ENCODE peak calls at places on chromosomes 11 and 22, in six cellular contexts. W is mesendoderm, C is HEK293T, Z is colonic mucosa, K is AG10803, P is transverse colon. N is an unnamed sample.

GRCh38 chr11:44595964-44596381 is 30.5 kb downstream of the CD82 start:
- DNase-seq in Z (no peak), W (no peak), P (no peak), C (no peak), K (peak), N (peak)

GRCh38 chr11:61049854-61050253 is 52.4 kb upstream of the CD5 start:
- DNase-seq in W (no peak), K (no peak), Z (no peak), P (no peak), C (no peak), N (no peak)

GRCh38 chr11:67178421-67178820 is 59.4 kb downstream of the KDM2A start:
- DNase-seq in K (no peak), W (no peak), P (no peak), Z (no peak), C (no peak), N (no peak)

GRCh38 chr22:32043391-32043790 is 330 bp downstream of the SLC5A1 start:
- DNase-seq in K (no peak), Z (peak), P (no peak), W (no peak), C (no peak), N (no peak)

GRCh38 chr22:24037851-24038765 is 27.0 kb downstream of the CABIN1 start:
- DNase-seq in W (no peak), Z (no peak), P (no peak), C (no peak), K (no peak), N (no peak)

GRCh38 chr11:113991170-113991569 is 16.3 kb downstream of the HTR3A start:
- DNase-seq in P (no peak), K (no peak), W (peak), C (peak), Z (no peak), N (peak)

GRCh38 chr11:69488543-69488940 is 7.1 kb downstream of the LINC01488 start:
- DNase-seq in P (no peak), K (no peak), C (no peak), W (no peak), Z (no peak), N (no peak)

GRCh38 chr11:2745511-2745910 is 45.7 kb upstream of the KCNQ1OT1 start:
- DNase-seq in Z (no peak), C (no peak), K (no peak), P (no peak), W (no peak), N (no peak)

GRCh38 chr11:103794262-103794661 is 242.2 kb upstream of the DDI1 start:
- DNase-seq in C (no peak), Z (no peak), W (no peak), P (no peak), K (peak), N (peak)

GRCh38 chr11:133796043-133796795 is 49.1 kb downstream of the SPATA19 start:
- DNase-seq in W (no peak), C (no peak), Z (no peak), K (no peak), P (no peak), N (no peak)

GRCh38 chr11:107139396-107139795 is 121.1 kb upstream of the GUCY1A2 start:
- DNase-seq in C (no peak), W (no peak), Z (no peak), P (no peak), K (no peak), N (no peak)

GRCh38 chr11:132137289-132137980 is 767.0 kb downstream of the NTM start:
- DNase-seq in C (no peak), P (no peak), Z (no peak), W (no peak), K (no peak), N (no peak)

GRCh38 chr11:8826145-8826786 is 84.7 kb upstream of the AKIP1 start:
- DNase-seq in W (peak), K (peak), C (no peak), P (no peak), Z (no peak), N (peak)

GRCh38 chr11:72015511-72016061 is 16.9 kb downstream of the IL18BP start:
- DNase-seq in C (no peak), K (no peak), W (peak), Z (no peak), P (no peak), N (no peak)

GRCh38 chr11:36774603-36775002 is 176.6 kb upstream of the RAG2 start:
- DNase-seq in W (no peak), C (no peak), Z (no peak), K (peak), P (no peak), N (peak)

GRCh38 chr11:108224908-108225786 is 2.3 kb downstream of the ATM start:
- DNase-seq in P (no peak), K (no peak), C (no peak), Z (no peak), W (no peak), N (no peak)

GRCh38 chr22:22935546-22936157 is 48.0 kb downstream of the IGLL5 start:
- DNase-seq in P (peak), Z (no peak), K (no peak), W (peak), C (no peak), N (no peak)

GRCh38 chr22:47401976-47402770 is 639.7 kb downstream of the TBC1D22A start:
- DNase-seq in Z (no peak), K (peak), P (no peak), C (no peak), W (no peak), N (no peak)

GRCh38 chr11:67099841-67100324 is 19.2 kb upstream of the KDM2A start:
- DNase-seq in Z (no peak), W (no peak), P (no peak), K (no peak), C (no peak), N (no peak)

GRCh38 chr11:44338031-44338430 is 28.1 kb upstream of the ALX4 start:
- DNase-seq in C (peak), K (no peak), W (no peak), Z (no peak), P (no peak), N (no peak)

GRCh38 chr11:65298655-65299179 is 15.9 kb upstream of the CDC42EP2 start:
- DNase-seq in C (no peak), P (peak), Z (no peak), W (no peak), K (peak), N (peak)

GRCh38 chr11:78140392-78141077 is 1.1 kb upstream of the ALG8 start:
- DNase-seq in P (no peak), W (no peak), Z (no peak), K (no peak), C (no peak), N (no peak)

GRCh38 chr11:92969634-92970347 is at the start of gene MTNR1B:
- DNase-seq in K (no peak), P (no peak), C (no peak), Z (no peak), W (no peak), N (peak)

GRCh38 chr11:88383446-88383845 is 45.9 kb upstream of the CTSC start:
- DNase-seq in W (no peak), K (no peak), P (no peak), Z (no peak), C (no peak), N (no peak)

GRCh38 chr11:65606876-65607613 is 7.0 kb downstream of the MAP3K11 start:
- DNase-seq in W (peak), Z (peak), C (peak), K (peak), P (peak), N (peak)

GRCh38 chr22:20437253-20438065 is at the start of gene SCARF2:
- DNase-seq in P (peak), K (peak), Z (no peak), C (peak), W (peak), N (peak)

GRCh38 chr11:88569342-88569741 is 231.8 kb upstream of the CTSC start:
- DNase-seq in P (no peak), W (no peak), K (no peak), Z (no peak), C (no peak), N (peak)

GRCh38 chr11:21511835-21512440 is 680.9 kb upstream of the ANO5 start:
- DNase-seq in Z (peak), K (peak), P (peak), W (peak), C (peak), N (peak)

N was measured in GM03348.